ENCODE peak calls at places on chromosomes 16 and 17, in seven cellular contexts. M, H, O, S, W, A and N are unnamed samples.

GRCh38 chr17:42472709-42473521 is 14.2 kb downstream of the ATP6V0A1 start:
- DNase-seq in M (no peak), H (no peak), O (no peak), S (no peak), W (no peak), A (no peak), N (no peak)

GRCh38 chr16:31464781-31465260 is 5.5 kb downstream of the ARMC5 start:
- DNase-seq in M (no peak), H (no peak), O (no peak), S (no peak), W (peak; percentile 60), A (no peak), N (no peak)

GRCh38 chr17:79684132-79684985 is 46.4 kb upstream of the ENPP7 start:
- DNase-seq in M (no peak), H (no peak), O (no peak), S (no peak), W (no peak), A (no peak), N (no peak)

GRCh38 chr17:1737531-1738291 is 5.0 kb upstream of the SERPINF2 start:
- DNase-seq in M (no peak), H (no peak), O (no peak), S (no peak), W (no peak), A (no peak), N (no peak)

GRCh38 chr17:75295220-75296158 is 6.3 kb upstream of the SLC25A19 start:
- DNase-seq in M (no peak), H (no peak), O (no peak), S (peak; percentile 97), W (no peak), A (no peak), N (no peak)

GRCh38 chr17:2511462-2512369 is at the start of gene METTL16:
- DNase-seq in M (peak; percentile 98), H (peak; percentile 98), O (peak; percentile 98), S (peak; percentile 96), W (peak; percentile 99), A (peak; percentile 100), N (peak; percentile 100)

GRCh38 chr17:28141333-28141732 is 98.9 kb downstream of the NLK start:
- DNase-seq in M (no peak), H (no peak), O (no peak), S (no peak), W (no peak), A (no peak), N (no peak)

GRCh38 chr17:76893623-76894358 is 25.6 kb downstream of the MGAT5B start:
- DNase-seq in M (no peak), H (no peak), O (no peak), S (no peak), W (no peak), A (no peak), N (no peak)

GRCh38 chr17:44502598-44503079 is 567 bp downstream of the GPATCH8 start:
- DNase-seq in M (peak; percentile 26), H (no peak), O (no peak), S (no peak), W (no peak), A (no peak), N (no peak)

GRCh38 chr16:58638148-58639036 is 8.8 kb upstream of the CNOT1 start:
- DNase-seq in M (peak; percentile 45), H (peak; percentile 54), O (peak; percentile 30), S (no peak), W (no peak), A (no peak), N (no peak)

GRCh38 chr16:71629617-71630016 is 3.6 kb downstream of the MARVELD3 start:
- DNase-seq in M (no peak), H (no peak), O (peak; percentile 57), S (no peak), W (no peak), A (no peak), N (no peak)

GRCh38 chr16:12265168-12265567 is 288.6 kb downstream of the SNX29 start:
- DNase-seq in M (no peak), H (no peak), O (no peak), S (no peak), W (no peak), A (no peak), N (no peak)

GRCh38 chr16:85149776-85150175 is 37.5 kb upstream of the CIBAR2 start:
- DNase-seq in M (peak; percentile 74), H (no peak), O (peak; percentile 53), S (no peak), W (peak; percentile 93), A (no peak), N (no peak)

GRCh38 chr16:12729448-12729847 is 74.2 kb downstream of the CPPED1 start:
- DNase-seq in M (no peak), H (no peak), O (no peak), S (no peak), W (no peak), A (no peak), N (no peak)

GRCh38 chr16:11402051-11402744 is 56.9 kb downstream of the RMI2 start:
- DNase-seq in M (no peak), H (no peak), O (no peak), S (no peak), W (no peak), A (no peak), N (no peak)

GRCh38 chr16:5770118-5770517 is 672.5 kb upstream of the EEF2KMT start:
- DNase-seq in M (no peak), H (no peak), O (no peak), S (no peak), W (no peak), A (no peak), N (no peak)

GRCh38 chr17:37726248-37726647 is 18.6 kb downstream of the HNF1B start:
- DNase-seq in M (no peak), H (no peak), O (no peak), S (no peak), W (no peak), A (no peak), N (no peak)

GRCh38 chr17:63454915-63455314 is 8.8 kb upstream of the CYB561 start:
- DNase-seq in M (no peak), H (no peak), O (no peak), S (no peak), W (no peak), A (no peak), N (no peak)

GRCh38 chr17:38747385-38748328 is 479 bp downstream of the PCGF2 start:
- DNase-seq in M (no peak), H (no peak), O (no peak), S (no peak), W (no peak), A (no peak), N (peak; percentile 61)

GRCh38 chr16:69087161-69087581 is 18.3 kb upstream of the HAS3 start:
- DNase-seq in M (no peak), H (no peak), O (no peak), S (no peak), W (no peak), A (no peak), N (no peak)

GRCh38 chr16:69085032-69085695 is 20.3 kb upstream of the HAS3 start:
- DNase-seq in M (no peak), H (no peak), O (no peak), S (no peak), W (no peak), A (no peak), N (no peak)

GRCh38 chr16:69088684-69089083 is 16.8 kb upstream of the HAS3 start:
- DNase-seq in M (no peak), H (no peak), O (no peak), S (no peak), W (no peak), A (no peak), N (no peak)

GRCh38 chr16:69093974-69094373 is 11.5 kb upstream of the HAS3 start:
- DNase-seq in M (no peak), H (no peak), O (no peak), S (no peak), W (no peak), A (no peak), N (no peak)

GRCh38 chr16:69089091-69089912 is 16.2 kb upstream of the HAS3 start:
- DNase-seq in M (peak; percentile 40), H (no peak), O (peak; percentile 24), S (peak; percentile 21), W (no peak), A (no peak), N (no peak)
- TF ChIP-seq CTCF in M (no peak), H (no peak), O (no peak), S (no peak), W (no peak), A (no peak), N (no peak)

GRCh38 chr17:27069842-27070508 is 223.9 kb upstream of the WSB1 start:
- DNase-seq in M (no peak), H (no peak), O (no peak), S (no peak), W (no peak), A (no peak), N (no peak)

GRCh38 chr17:27070836-27071235 is 223.1 kb upstream of the WSB1 start:
- DNase-seq in M (no peak), H (no peak), O (no peak), S (no peak), W (no peak), A (no peak), N (no peak)

GRCh38 chr17:27066315-27066714 is 227.6 kb upstream of the WSB1 start:
- DNase-seq in M (no peak), H (no peak), O (no peak), S (no peak), W (no peak), A (no peak), N (no peak)

DNA sequence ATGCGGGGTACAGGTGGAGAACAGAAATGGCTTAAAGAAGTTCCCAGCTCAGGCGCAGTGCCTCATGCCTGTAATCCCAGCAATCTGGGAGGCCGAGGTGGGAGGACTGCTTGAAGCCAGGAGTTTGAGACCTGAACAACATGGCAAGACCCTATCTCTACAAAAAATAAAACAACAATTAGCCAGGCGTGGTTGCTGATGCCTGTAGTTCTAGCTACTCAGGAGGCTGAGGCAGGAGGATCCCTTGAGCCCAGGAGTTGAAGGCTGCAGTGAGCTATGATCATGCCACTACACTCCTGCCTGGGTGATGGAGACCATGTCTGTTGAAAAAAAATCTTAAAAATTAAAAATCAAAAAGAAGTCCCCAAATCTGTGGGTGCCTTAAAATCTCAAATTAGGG is 228.3 kb upstream of the WSB1 start:
- DNase-seq in M (no peak), H (no peak), O (no peak), S (no peak), W (no peak), A (no peak), N (no peak)
- H3K9me3 ChIP-seq in M (no peaks in the 10 kb centered on the region), H (no peaks in the 10 kb centered on the region), O (no peaks in the 10 kb centered on the region), S (no peaks in the 10 kb centered on the region), W (peaks cover 5% of the 10 kb centered on the region), A (no peaks in the 10 kb centered on the region), N (no peaks in the 10 kb centered on the region)

DNA sequence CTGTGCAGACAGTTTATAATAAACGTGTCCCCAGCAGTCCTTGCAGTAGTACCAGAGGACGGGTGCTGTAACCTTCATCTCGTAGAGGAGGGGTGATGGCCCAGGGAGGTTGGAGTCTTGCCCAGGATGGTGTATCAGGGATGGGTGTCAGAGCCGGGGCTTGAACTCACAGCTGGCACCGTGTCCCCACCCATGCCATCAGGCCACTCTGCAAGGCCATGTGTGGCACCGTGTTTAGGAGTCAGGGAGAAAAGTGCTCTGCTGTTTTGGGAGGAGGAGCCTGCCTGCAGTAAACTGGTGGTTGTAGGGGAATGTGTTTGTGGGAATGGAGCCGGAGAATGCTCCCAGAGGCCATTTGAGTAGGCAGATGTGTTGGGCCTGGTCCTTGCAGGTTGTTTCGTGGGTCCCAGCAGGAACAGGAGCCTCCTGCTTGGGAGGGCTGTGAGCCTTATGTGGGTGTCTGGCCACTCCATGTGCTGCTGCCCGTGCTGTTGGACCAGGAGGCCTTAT is 1.7 kb downstream of the ADORA2B start:
- DNase-seq in M (no peak), H (no peak), O (no peak), S (no peak), W (peak; percentile 64), A (no peak), N (peak; percentile 45)
- H3K4me3 ChIP-seq in M (no peak overlapping the region), H (peak overlapping the region; percentile 86), O (no peak overlapping the region), S (no peak overlapping the region), W (no peak overlapping the region), A (no peak overlapping the region), N (no peak overlapping the region)

GRCh38 chr17:82647593-82648164 is 565 bp downstream of the WDR45B start:
- DNase-seq in M (peak; percentile 42), H (no peak), O (peak; percentile 53), S (no peak), W (peak; percentile 74), A (no peak), N (peak; percentile 35)
- TF ChIP-seq CTCF in M (no peak), H (no peak), O (peak; percentile 11), S (no peak), W (no peak), A (no peak), N (peak; percentile 18)